ENCODE peak calls at places on chromosomes 5 and 9, in eight cellular contexts. K is gastrocnemius medialis, I is heart left ventricle, E is OCI-LY7, J is spleen, N is bronchial epithelial cell, T is ascending aorta, Q is WERI-Rb-1. P is an unnamed sample.
A peak's percentile ranks its signal among the peaks of the same experiment; 100 is the strongest.

GRCh38 chr5:73387630-73388370 is 60.8 kb downstream of the FOXD1 start:
- DNase-seq in N (no peak), T (no peak), K (no peak), J (no peak), E (peak; percentile 57), I (no peak), Q (no peak), P (no peak)

GRCh38 chr5:64323591-64323990 is 157.9 kb downstream of the RNF180 start:
- DNase-seq in I (no peak), J (no peak), T (no peak), N (no peak), Q (no peak), E (no peak), K (no peak), P (no peak)

GRCh38 chr5:170306381-170306790 is 8.8 kb upstream of the LCP2 start:
- DNase-seq in T (peak; percentile 93), N (peak; percentile 35), K (peak; percentile 69), J (no peak), Q (no peak), I (peak; percentile 89), E (no peak), P (peak; percentile 68)

GRCh38 chr5:180799902-180800801 is 2.5 kb downstream of the MGAT1 start:
- DNase-seq in K (no peak), N (peak; percentile 85), T (peak; percentile 52), E (no peak), J (no peak), Q (no peak), I (no peak), P (no peak)

GRCh38 chr9:114655689-114656088 is 1.9 kb downstream of the TEX53 start:
- DNase-seq in J (no peak), N (no peak), T (no peak), Q (no peak), E (no peak), I (no peak), K (no peak), P (no peak)

GRCh38 chr9:130147215-130147614 is 25.0 kb upstream of the NCS1 start:
- DNase-seq in J (no peak), T (no peak), I (no peak), K (no peak), E (no peak), Q (no peak), N (no peak), P (no peak)

GRCh38 chr5:128498844-128499455 is 39.1 kb downstream of the FBN2 start:
- DNase-seq in N (peak; percentile 53), J (no peak), T (no peak), Q (peak; percentile 11), K (no peak), E (peak; percentile 19), I (no peak), P (peak; percentile 12)

GRCh38 chr5:132420706-132421272 is 51.3 kb downstream of the SLC22A5 start:
- DNase-seq in I (peak; percentile 40), Q (no peak), K (no peak), T (no peak), N (no peak), E (peak; percentile 94), J (peak; percentile 79), P (no peak)

GRCh38 chr9:124392855-124393460 is 22.3 kb downstream of the PSMB7 start:
- DNase-seq in J (no peak), T (no peak), I (no peak), E (peak; percentile 18), N (peak; percentile 97), K (no peak), Q (peak; percentile 22), P (peak; percentile 68)

GRCh38 chr5:32249668-32250067 is 63.1 kb downstream of the MTMR12 start:
- DNase-seq in I (no peak), J (no peak), E (no peak), K (no peak), T (no peak), Q (no peak), N (no peak), P (no peak)
- H3K36me3 ChIP-seq in I (peaks cover 26% of the 10 kb centered on the region), J (peaks cover 74% of the 10 kb centered on the region), E (peaks cover 98% of the 10 kb centered on the region), K (peaks cover 53% of the 10 kb centered on the region), T (peaks cover 56% of the 10 kb centered on the region), Q (peaks cover 67% of the 10 kb centered on the region), N (peaks cover 6% of the 10 kb centered on the region), P (peaks cover 15% of the 10 kb centered on the region)

GRCh38 chr5:50745221-50745620 is 78.8 kb downstream of the PARP8 start:
- DNase-seq in T (no peak), J (no peak), N (no peak), Q (no peak), I (no peak), E (no peak), K (no peak), P (no peak)

GRCh38 chr5:50749181-50749580 is 82.7 kb downstream of the PARP8 start:
- DNase-seq in T (no peak), N (no peak), K (no peak), J (no peak), I (no peak), Q (no peak), E (no peak), P (no peak)

GRCh38 chr5:50752800-50753199 is 86.4 kb downstream of the PARP8 start:
- DNase-seq in J (no peak), K (no peak), I (no peak), N (no peak), E (no peak), Q (no peak), T (no peak), P (no peak)

GRCh38 chr5:50749873-50750272 is 83.4 kb downstream of the PARP8 start:
- DNase-seq in T (no peak), J (no peak), E (no peak), I (no peak), Q (no peak), K (no peak), N (no peak), P (no peak)

GRCh38 chr5:50751064-50751657 is 84.7 kb downstream of the PARP8 start:
- DNase-seq in N (peak; percentile 60), E (peak; percentile 83), K (no peak), J (no peak), Q (peak; percentile 16), I (peak; percentile 18), T (no peak), P (peak; percentile 21)
- TF ChIP-seq CTCF in N (peak; percentile 70), E (peak; percentile 99), K (peak; percentile 24), J (peak; percentile 58), Q (peak; percentile 66), I (peak; percentile 85), T (peak; percentile 80), P (peak; percentile 89)

DNA sequence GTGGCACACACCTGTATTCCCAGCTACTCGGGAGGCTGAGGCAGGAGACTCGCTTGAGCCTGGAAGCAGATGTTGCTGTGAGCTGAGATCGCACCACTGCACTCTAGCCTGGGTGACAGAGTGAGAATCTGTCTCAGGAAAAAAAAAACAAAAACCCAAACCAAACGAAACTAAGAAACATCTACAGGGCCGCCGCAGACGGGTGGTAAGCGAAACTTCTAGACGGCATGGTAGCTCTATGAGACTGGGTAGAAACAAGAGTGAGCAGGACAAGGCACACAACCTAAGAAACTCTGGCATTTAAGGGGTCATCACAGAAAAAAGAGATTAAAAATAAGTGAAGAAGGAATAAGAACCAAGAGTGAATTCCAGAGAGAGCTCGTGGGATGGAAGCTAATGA is 454.8 kb upstream of the KLF4 start:
- DNase-seq in E (no peak), N (no peak), K (no peak), J (no peak), T (no peak), I (no peak), Q (no peak), P (no peak)
- H3K36me3 ChIP-seq in E (no peaks in the 10 kb centered on the region), N (no peaks in the 10 kb centered on the region), K (no peaks in the 10 kb centered on the region), J (no peaks in the 10 kb centered on the region), T (no peaks in the 10 kb centered on the region), I (no peaks in the 10 kb centered on the region), Q (no peaks in the 10 kb centered on the region), P (no peaks in the 10 kb centered on the region)

GRCh38 chr5:95808686-95809413 is 13.7 kb downstream of the GLRX start:
- DNase-seq in I (peak; percentile 86), J (peak; percentile 94), E (peak; percentile 97), Q (no peak), N (no peak), K (peak; percentile 81), T (peak; percentile 93), P (no peak)

GRCh38 chr5:95804765-95805539 is 17.6 kb downstream of the GLRX start:
- DNase-seq in J (no peak), K (no peak), Q (no peak), I (no peak), N (no peak), T (no peak), E (no peak), P (no peak)

GRCh38 chr5:95808013-95808685 is 14.4 kb downstream of the GLRX start:
- DNase-seq in J (no peak), Q (no peak), K (no peak), E (no peak), I (no peak), N (no peak), T (no peak), P (no peak)

GRCh38 chr5:95809414-95809960 is 13.0 kb downstream of the GLRX start:
- DNase-seq in T (no peak), I (peak; percentile 59), E (no peak), Q (no peak), K (peak; percentile 71), J (no peak), N (no peak), P (no peak)

DNA sequence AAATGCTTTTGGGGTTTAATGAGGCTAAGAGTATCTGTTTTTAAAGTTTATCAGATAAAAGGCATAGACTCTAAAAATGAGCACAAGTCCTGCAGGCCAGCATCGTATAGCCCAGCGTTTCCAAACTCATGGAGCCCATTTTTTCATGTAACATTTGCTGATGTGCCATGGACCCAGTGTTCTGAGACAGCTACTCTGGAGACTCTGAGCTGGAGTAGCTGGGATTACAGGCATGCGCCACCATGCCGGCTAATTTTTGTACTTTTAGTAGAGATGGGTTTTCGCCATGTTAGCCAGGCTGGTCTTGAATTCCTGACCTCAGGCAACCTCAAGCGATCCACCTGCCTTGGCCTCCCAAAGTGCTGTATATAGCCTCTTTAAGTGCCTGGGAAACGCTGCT is 15.8 kb downstream of the GLRX start:
- DNase-seq in Q (no peak), J (no peak), K (no peak), N (no peak), I (no peak), T (no peak), E (no peak), P (no peak)
- TF ChIP-seq CTCF in Q (no peak), J (no peak), K (no peak), N (no peak), I (no peak), T (no peak), E (no peak), P (no peak)

GRCh38 chr5:10261065-10261464 is 11.0 kb downstream of the CCT5 start:
- DNase-seq in E (no peak), I (no peak), T (no peak), J (no peak), Q (no peak), N (no peak), K (no peak), P (no peak)
- H3K36me3 ChIP-seq in E (peaks cover 100% of the 10 kb centered on the region), I (peaks cover 62% of the 10 kb centered on the region), T (peaks cover 82% of the 10 kb centered on the region), J (peaks cover 95% of the 10 kb centered on the region), Q (peaks cover 100% of the 10 kb centered on the region), N (peaks cover 34% of the 10 kb centered on the region), K (peaks cover 96% of the 10 kb centered on the region), P (peaks cover 100% of the 10 kb centered on the region)

GRCh38 chr9:6944093-6944551 is 186.3 kb downstream of the KDM4C start:
- DNase-seq in Q (no peak), J (no peak), E (no peak), K (no peak), T (no peak), I (no peak), N (peak; percentile 71), P (no peak)
- TF ChIP-seq CTCF in Q (no peak), J (no peak), E (peak; percentile 38), K (no peak), T (no peak), I (peak; percentile 18), N (no peak), P (peak; percentile 10)